ENCODE peak calls at places on chromosome 12, in nine cellular contexts. One of them, this sample, is unnamed.

GRCh38 chr12:27179399-27180214 is 64.5 kb upstream of the STK38L start:
- DNase-seq in activated gamma-delta T cell treated with Interleukin-2 at 50 U/mL for 16 hours: no peak
- DNase-seq in CD8-positive, alpha-beta T cell: no peak
- DNase-seq in stimulated activated CD8-positive, alpha-beta memory T cell treated with anti-CD3 and anti-CD28 coated beads, Interleukin-7, amount 100 ng/mL, for 1 hour: no peak
- DNase-seq in T follicular helper cell: no peak
- DNase-seq in right lobe of liver: no peak
- DNase-seq in Kasumi-1: peak; percentile 94
- DNase-seq in stimulated activated naive CD8-positive, alpha-beta T cell treated with anti-CD3 and anti-CD28 coated beads, Interleukin-15, Interleukin-2, amounts not matched to agents 100 U/mL and 50 U/mL, for 24 hours: peak; percentile 19
- DNase-seq in brain microvascular endothelial cell: peak; percentile 96
- DNase-seq in this sample: peak; percentile 9

GRCh38 chr12:40874868-40875267 is 182.6 kb downstream of the CNTN1 start:
- DNase-seq in right lobe of liver: no peak
- DNase-seq in stimulated activated naive CD8-positive, alpha-beta T cell treated with anti-CD3 and anti-CD28 coated beads, Interleukin-15, Interleukin-2, amounts not matched to agents 100 U/mL and 50 U/mL, for 24 hours: no peak
- DNase-seq in CD8-positive, alpha-beta T cell: no peak
- DNase-seq in activated gamma-delta T cell treated with Interleukin-2 at 50 U/mL for 16 hours: no peak
- DNase-seq in T follicular helper cell: no peak
- DNase-seq in Kasumi-1: no peak
- DNase-seq in brain microvascular endothelial cell: no peak
- DNase-seq in stimulated activated CD8-positive, alpha-beta memory T cell treated with anti-CD3 and anti-CD28 coated beads, Interleukin-7, amount 100 ng/mL, for 1 hour: no peak
- DNase-seq in this sample: no peak

GRCh38 chr12:93707836-93708235 is 30.7 kb downstream of the CRADD start:
- DNase-seq in stimulated activated CD8-positive, alpha-beta memory T cell treated with anti-CD3 and anti-CD28 coated beads, Interleukin-7, amount 100 ng/mL, for 1 hour: no peak
- DNase-seq in activated gamma-delta T cell treated with Interleukin-2 at 50 U/mL for 16 hours: no peak
- DNase-seq in CD8-positive, alpha-beta T cell: no peak
- DNase-seq in right lobe of liver: no peak
- DNase-seq in brain microvascular endothelial cell: peak; percentile 24
- DNase-seq in Kasumi-1: no peak
- DNase-seq in stimulated activated naive CD8-positive, alpha-beta T cell treated with anti-CD3 and anti-CD28 coated beads, Interleukin-15, Interleukin-2, amounts not matched to agents 100 U/mL and 50 U/mL, for 24 hours: no peak
- DNase-seq in T follicular helper cell: no peak
- DNase-seq in this sample: no peak

GRCh38 chr12:31217356-31218130 is 108.4 kb downstream of the SINHCAF start:
- DNase-seq in T follicular helper cell: no peak
- DNase-seq in CD8-positive, alpha-beta T cell: no peak
- DNase-seq in activated gamma-delta T cell treated with Interleukin-2 at 50 U/mL for 16 hours: no peak
- DNase-seq in brain microvascular endothelial cell: no peak
- DNase-seq in Kasumi-1: no peak
- DNase-seq in stimulated activated CD8-positive, alpha-beta memory T cell treated with anti-CD3 and anti-CD28 coated beads, Interleukin-7, amount 100 ng/mL, for 1 hour: no peak
- DNase-seq in right lobe of liver: no peak
- DNase-seq in stimulated activated naive CD8-positive, alpha-beta T cell treated with anti-CD3 and anti-CD28 coated beads, Interleukin-15, Interleukin-2, amounts not matched to agents 100 U/mL and 50 U/mL, for 24 hours: no peak
- DNase-seq in this sample: no peak

GRCh38 chr12:75137896-75138295 is 71.7 kb downstream of the KCNC2 start:
- DNase-seq in activated gamma-delta T cell treated with Interleukin-2 at 50 U/mL for 16 hours: no peak
- DNase-seq in T follicular helper cell: no peak
- DNase-seq in right lobe of liver: no peak
- DNase-seq in brain microvascular endothelial cell: no peak
- DNase-seq in stimulated activated naive CD8-positive, alpha-beta T cell treated with anti-CD3 and anti-CD28 coated beads, Interleukin-15, Interleukin-2, amounts not matched to agents 100 U/mL and 50 U/mL, for 24 hours: no peak
- DNase-seq in CD8-positive, alpha-beta T cell: no peak
- DNase-seq in stimulated activated CD8-positive, alpha-beta memory T cell treated with anti-CD3 and anti-CD28 coated beads, Interleukin-7, amount 100 ng/mL, for 1 hour: no peak
- DNase-seq in Kasumi-1: no peak
- DNase-seq in this sample: no peak

GRCh38 chr12:112183141-112183581 is 57.8 kb downstream of the TRAFD1 start:
- DNase-seq in brain microvascular endothelial cell: peak; percentile 6
- DNase-seq in stimulated activated naive CD8-positive, alpha-beta T cell treated with anti-CD3 and anti-CD28 coated beads, Interleukin-15, Interleukin-2, amounts not matched to agents 100 U/mL and 50 U/mL, for 24 hours: peak; percentile 28
- DNase-seq in CD8-positive, alpha-beta T cell: no peak
- DNase-seq in T follicular helper cell: no peak
- DNase-seq in stimulated activated CD8-positive, alpha-beta memory T cell treated with anti-CD3 and anti-CD28 coated beads, Interleukin-7, amount 100 ng/mL, for 1 hour: no peak
- DNase-seq in right lobe of liver: no peak
- DNase-seq in Kasumi-1: no peak
- DNase-seq in activated gamma-delta T cell treated with Interleukin-2 at 50 U/mL for 16 hours: no peak
- DNase-seq in this sample: no peak

GRCh38 chr12:107992870-107993451 is 136.1 kb upstream of the WSCD2 start:
- DNase-seq in right lobe of liver: no peak
- DNase-seq in stimulated activated naive CD8-positive, alpha-beta T cell treated with anti-CD3 and anti-CD28 coated beads, Interleukin-15, Interleukin-2, amounts not matched to agents 100 U/mL and 50 U/mL, for 24 hours: peak; percentile 5
- DNase-seq in stimulated activated CD8-positive, alpha-beta memory T cell treated with anti-CD3 and anti-CD28 coated beads, Interleukin-7, amount 100 ng/mL, for 1 hour: no peak
- DNase-seq in Kasumi-1: peak; percentile 64
- DNase-seq in activated gamma-delta T cell treated with Interleukin-2 at 50 U/mL for 16 hours: no peak
- DNase-seq in brain microvascular endothelial cell: peak; percentile 40
- DNase-seq in T follicular helper cell: no peak
- DNase-seq in CD8-positive, alpha-beta T cell: no peak
- DNase-seq in this sample: no peak

GRCh38 chr12:90922068-90922743 is 32.8 kb downstream of the CCER1 start:
- DNase-seq in brain microvascular endothelial cell: no peak
- DNase-seq in right lobe of liver: no peak
- DNase-seq in CD8-positive, alpha-beta T cell: no peak
- DNase-seq in activated gamma-delta T cell treated with Interleukin-2 at 50 U/mL for 16 hours: no peak
- DNase-seq in T follicular helper cell: no peak
- DNase-seq in Kasumi-1: no peak
- DNase-seq in stimulated activated CD8-positive, alpha-beta memory T cell treated with anti-CD3 and anti-CD28 coated beads, Interleukin-7, amount 100 ng/mL, for 1 hour: no peak
- DNase-seq in stimulated activated naive CD8-positive, alpha-beta T cell treated with anti-CD3 and anti-CD28 coated beads, Interleukin-15, Interleukin-2, amounts not matched to agents 100 U/mL and 50 U/mL, for 24 hours: no peak
- DNase-seq in this sample: no peak

GRCh38 chr12:128790221-128790620 is 33.5 kb downstream of the SLC15A4 start:
- DNase-seq in CD8-positive, alpha-beta T cell: no peak
- DNase-seq in right lobe of liver: no peak
- DNase-seq in stimulated activated CD8-positive, alpha-beta memory T cell treated with anti-CD3 and anti-CD28 coated beads, Interleukin-7, amount 100 ng/mL, for 1 hour: no peak
- DNase-seq in stimulated activated naive CD8-positive, alpha-beta T cell treated with anti-CD3 and anti-CD28 coated beads, Interleukin-15, Interleukin-2, amounts not matched to agents 100 U/mL and 50 U/mL, for 24 hours: no peak
- DNase-seq in Kasumi-1: no peak
- DNase-seq in activated gamma-delta T cell treated with Interleukin-2 at 50 U/mL for 16 hours: no peak
- DNase-seq in brain microvascular endothelial cell: no peak
- DNase-seq in T follicular helper cell: no peak
- DNase-seq in this sample: no peak